ENCODE peak calls at places on chromosomes 4 and X, in seven cellular contexts. K, Y, W, F, E, J and P are unnamed samples.

GRCh38 chr4:183870997-183871396 is 34.1 kb upstream of the STOX2 start:
- DNase-seq in K (no peak), Y (no peak), W (no peak), F (no peak), E (no peak), J (no peak), P (no peak)

GRCh38 chrX:133913009-133913408 is 72.4 kb downstream of the GPC3 start:
- DNase-seq in K (no peak), Y (no peak), W (no peak), F (no peak), E (no peak), J (no peak), P (no peak)

GRCh38 chr4:3875466-3875865 is 109.3 kb downstream of the ADRA2C start:
- DNase-seq in K (no peak), Y (no peak), W (no peak), F (no peak), E (no peak), J (no peak), P (no peak)

GRCh38 chrX:131675596-131676194 is 131.8 kb downstream of the OR13H1 start:
- DNase-seq in K (no peak), Y (no peak), W (peak; percentile 1), F (no peak), E (no peak), J (no peak), P (peak; percentile 1)

GRCh38 chr4:184267673-184268573 is 50.2 kb upstream of the ENPP6 start:
- DNase-seq in K (no peak), Y (peak; percentile 60), W (peak; percentile 94), F (peak; percentile 57), E (peak; percentile 81), J (peak; percentile 79), P (peak; percentile 70)

GRCh38 chr4:24211821-24212220 is 322.0 kb upstream of the PPARGC1A start:
- DNase-seq in K (no peak), Y (no peak), W (no peak), F (no peak), E (peak; percentile 41), J (no peak), P (no peak)

GRCh38 chrX:85992811-85993229 is 54.5 kb downstream of the CHM start:
- DNase-seq in K (no peak), Y (no peak), W (peak; percentile 37), F (no peak), E (no peak), J (no peak), P (peak; percentile 42)

GRCh38 chrX:138930546-138930945 is 219.0 kb upstream of the FGF13 start:
- DNase-seq in K (no peak), Y (no peak), W (no peak), F (no peak), E (no peak), J (no peak), P (no peak)

GRCh38 chrX:24498181-24498580 is 33.1 kb downstream of the PDK3 start:
- DNase-seq in K (peak; percentile 59), Y (no peak), W (peak; percentile 16), F (peak; percentile 8), E (no peak), J (no peak), P (peak; percentile 16)
- TF ChIP-seq CTCF in K (peak; percentile 22), Y (no peak), W (peak; percentile 24), F (peak; percentile 46), E (peak; percentile 38), J (no peak), P (no peak)

GRCh38 chrX:41336447-41336846 is 2.5 kb downstream of the DDX3X start:
- DNase-seq in K (no peak), Y (no peak), W (no peak), F (no peak), E (no peak), J (no peak), P (no peak)

GRCh38 chrX:41337140-41337539 is 3.2 kb downstream of the DDX3X start:
- DNase-seq in K (no peak), Y (no peak), W (no peak), F (no peak), E (no peak), J (no peak), P (no peak)

GRCh38 chrX:41338422-41338821 is 4.5 kb downstream of the DDX3X start:
- DNase-seq in K (no peak), Y (no peak), W (no peak), F (no peak), E (no peak), J (no peak), P (no peak)

GRCh38 chrX:41335590-41336331 is 1.8 kb downstream of the DDX3X start:
- DNase-seq in K (no peak), Y (no peak), W (no peak), F (no peak), E (peak; percentile 62), J (no peak), P (no peak)

DNA sequence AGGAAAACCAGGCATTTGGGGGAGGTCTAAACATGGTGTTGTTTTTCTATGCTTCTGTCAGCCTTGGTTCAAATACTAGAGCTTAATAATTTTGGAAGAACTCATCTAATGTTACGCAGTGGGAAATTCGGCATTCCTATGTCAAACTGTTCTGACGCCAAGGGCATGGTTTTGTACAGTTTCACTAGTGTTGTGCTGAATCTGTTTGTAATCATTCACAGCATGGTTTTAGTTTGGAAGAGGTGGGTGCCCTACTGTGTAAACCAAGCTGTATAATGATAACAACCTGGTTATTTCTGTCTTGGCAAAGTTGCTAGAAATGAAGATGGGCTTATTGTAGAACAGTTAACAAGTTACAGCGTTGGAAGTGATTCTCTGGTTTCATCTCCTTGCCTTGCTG is 5.2 kb downstream of the DDX3X start:
- DNase-seq in K (no peak), Y (no peak), W (no peak), F (no peak), E (no peak), J (no peak), P (no peak)
- H3K4me3 ChIP-seq in K (no peak overlapping the region), Y (peak overlapping the region; percentile 64), W (no peak overlapping the region), F (no peak overlapping the region), E (no peak overlapping the region), J (no peak overlapping the region), P (peak overlapping the region; percentile 13)

GRCh38 chr4:102055805-102056204 is 265.3 kb downstream of the BANK1 start:
- DNase-seq in K (no peak), Y (no peak), W (no peak), F (no peak), E (no peak), J (no peak), P (no peak)
- TF ChIP-seq CTCF in K (no peak), Y (no peak), W (no peak), F (no peak), E (no peak), J (no peak), P (no peak)

GRCh38 chrX:413322-414201 is 26.9 kb upstream of the PPP2R3B start:
- DNase-seq in K (no peak), Y (no peak), W (peak; percentile 30), F (peak; percentile 68), E (no peak), J (no peak), P (peak; percentile 56)
- H3K4me3 ChIP-seq in K (no peak overlapping the region), Y (peak overlapping the region; percentile 30), W (peak overlapping the region; percentile 29), F (peak overlapping the region; percentile 48), E (no peak overlapping the region), J (peak overlapping the region; percentile 35), P (peak overlapping the region; percentile 15)